ENCODE peak calls at places on chromosomes 4 and X, in seven cellular contexts. One of them, this sample, is unnamed.

GRCh38 chrX:19122641-19123009 is 357 bp upstream of the ADGRG2 start:
- DNase-seq in left kidney: peak
- DNase-seq in CD4-positive, alpha-beta T cell: no peak
- DNase-seq in EL: no peak
- DNase-seq in central memory CD8-positive, alpha-beta T cell: no peak
- DNase-seq in left ventricle myocardium inferior: no peak
- DNase-seq in NCI-H2107: no peak
- DNase-seq in this sample: no peak

GRCh38 chrX:35244088-35244741 is 301.6 kb downstream of the FAM47B start:
- DNase-seq in left kidney: no peak
- DNase-seq in CD4-positive, alpha-beta T cell: no peak
- DNase-seq in EL: no peak
- DNase-seq in central memory CD8-positive, alpha-beta T cell: no peak
- DNase-seq in left ventricle myocardium inferior: no peak
- DNase-seq in NCI-H2107: no peak
- DNase-seq in this sample: no peak

GRCh38 chr4:139892973-139893736 is 227.5 kb downstream of the MGST2 start:
- DNase-seq in left kidney: no peak
- DNase-seq in CD4-positive, alpha-beta T cell: no peak
- DNase-seq in EL: no peak
- DNase-seq in central memory CD8-positive, alpha-beta T cell: no peak
- DNase-seq in left ventricle myocardium inferior: no peak
- DNase-seq in NCI-H2107: no peak
- DNase-seq in this sample: no peak

GRCh38 chr4:173231916-173232315 is 63.3 kb downstream of the GALNT7 start:
- DNase-seq in left kidney: no peak
- DNase-seq in CD4-positive, alpha-beta T cell: no peak
- DNase-seq in EL: peak
- DNase-seq in central memory CD8-positive, alpha-beta T cell: no peak
- DNase-seq in left ventricle myocardium inferior: no peak
- DNase-seq in NCI-H2107: no peak
- DNase-seq in this sample: no peak

GRCh38 chr4:109978704-109979103 is 66.0 kb downstream of the EGF start:
- DNase-seq in left kidney: no peak
- DNase-seq in CD4-positive, alpha-beta T cell: no peak
- DNase-seq in EL: no peak
- DNase-seq in central memory CD8-positive, alpha-beta T cell: no peak
- DNase-seq in left ventricle myocardium inferior: no peak
- DNase-seq in NCI-H2107: no peak
- DNase-seq in this sample: no peak

GRCh38 chr4:6991771-6992557 is 51.2 kb upstream of the TADA2B start:
- DNase-seq in left kidney: no peak
- DNase-seq in CD4-positive, alpha-beta T cell: no peak
- DNase-seq in EL: peak
- DNase-seq in central memory CD8-positive, alpha-beta T cell: no peak
- DNase-seq in left ventricle myocardium inferior: no peak
- DNase-seq in NCI-H2107: no peak
- DNase-seq in this sample: no peak

GRCh38 chrX:73214366-73215094 is at the start of gene NAP1L2:
- DNase-seq in left kidney: peak
- DNase-seq in CD4-positive, alpha-beta T cell: peak
- DNase-seq in EL: peak
- DNase-seq in central memory CD8-positive, alpha-beta T cell: peak
- DNase-seq in left ventricle myocardium inferior: peak
- DNase-seq in NCI-H2107: no peak
- DNase-seq in this sample: peak

GRCh38 chr4:114077610-114078009 is 98.2 kb upstream of the ARSJ start:
- DNase-seq in left kidney: no peak
- DNase-seq in CD4-positive, alpha-beta T cell: no peak
- DNase-seq in EL: peak
- DNase-seq in central memory CD8-positive, alpha-beta T cell: no peak
- DNase-seq in left ventricle myocardium inferior: no peak
- DNase-seq in NCI-H2107: no peak
- DNase-seq in this sample: no peak

GRCh38 chrX:150544222-150544787 is 24.1 kb upstream of the MTM1 start:
- DNase-seq in left kidney: peak
- DNase-seq in CD4-positive, alpha-beta T cell: no peak
- DNase-seq in EL: no peak
- DNase-seq in central memory CD8-positive, alpha-beta T cell: no peak
- DNase-seq in left ventricle myocardium inferior: no peak
- DNase-seq in NCI-H2107: no peak
- DNase-seq in this sample: no peak

GRCh38 chr4:145945431-145946155 is 7.0 kb upstream of the ZNF827 start:
- DNase-seq in left kidney: no peak
- DNase-seq in CD4-positive, alpha-beta T cell: no peak
- DNase-seq in EL: peak
- DNase-seq in central memory CD8-positive, alpha-beta T cell: no peak
- DNase-seq in left ventricle myocardium inferior: no peak
- DNase-seq in NCI-H2107: no peak
- DNase-seq in this sample: no peak

GRCh38 chr4:95439896-95440295 is 108.9 kb downstream of the UNC5C start:
- DNase-seq in left kidney: peak
- DNase-seq in CD4-positive, alpha-beta T cell: no peak
- DNase-seq in EL: no peak
- DNase-seq in central memory CD8-positive, alpha-beta T cell: no peak
- DNase-seq in left ventricle myocardium inferior: no peak
- DNase-seq in NCI-H2107: no peak
- DNase-seq in this sample: no peak

GRCh38 chr4:23999714-24000113 is 109.9 kb upstream of the PPARGC1A start:
- DNase-seq in left kidney: no peak
- DNase-seq in CD4-positive, alpha-beta T cell: no peak
- DNase-seq in EL: peak
- DNase-seq in central memory CD8-positive, alpha-beta T cell: no peak
- DNase-seq in left ventricle myocardium inferior: no peak
- DNase-seq in NCI-H2107: no peak
- DNase-seq in this sample: no peak

GRCh38 chrX:51336584-51336983 is 4.0 kb downstream of the NUDT10 start:
- DNase-seq in left kidney: peak
- DNase-seq in CD4-positive, alpha-beta T cell: no peak
- DNase-seq in EL: peak
- DNase-seq in central memory CD8-positive, alpha-beta T cell: no peak
- DNase-seq in left ventricle myocardium inferior: no peak
- DNase-seq in NCI-H2107: no peak
- DNase-seq in this sample: no peak